ENCODE peak calls at places on chromosomes 13 and 19, in nine cellular contexts. One of them, this sample, is unnamed.
A peak's percentile ranks its signal among the peaks of the same experiment; 100 is the strongest.

GRCh38 chr19:3743486-3743885 is 18.0 kb downstream of the APBA3 start:
- DNase-seq in tibial nerve: no peak
- DNase-seq in endodermal cell: no peak
- DNase-seq in WERI-Rb-1: no peak
- DNase-seq in astrocyte of the spinal cord: no peak
- DNase-seq in cardiac fibroblast: no peak
- DNase-seq in B cell: no peak
- DNase-seq in hepatocyte: no peak
- DNase-seq in omental fat pad: no peak
- DNase-seq in this sample: no peak

GRCh38 chr19:4379383-4380253 is 20.7 kb downstream of the SH3GL1 start:
- DNase-seq in astrocyte of the spinal cord: peak; percentile 33
- DNase-seq in endodermal cell: no peak
- DNase-seq in WERI-Rb-1: no peak
- DNase-seq in tibial nerve: no peak
- DNase-seq in hepatocyte: no peak
- DNase-seq in omental fat pad: peak; percentile 43
- DNase-seq in cardiac fibroblast: peak; percentile 70
- DNase-seq in B cell: peak; percentile 64
- DNase-seq in this sample: no peak

GRCh38 chr13:110216403-110217041 is 90.4 kb downstream of the COL4A1 start:
- DNase-seq in omental fat pad: no peak
- DNase-seq in endodermal cell: no peak
- DNase-seq in cardiac fibroblast: peak; percentile 95
- DNase-seq in hepatocyte: no peak
- DNase-seq in WERI-Rb-1: no peak
- DNase-seq in B cell: no peak
- DNase-seq in astrocyte of the spinal cord: peak; percentile 85
- DNase-seq in tibial nerve: no peak
- DNase-seq in this sample: no peak

GRCh38 chr19:13417054-13417453 is 89.2 kb downstream of the CACNA1A start:
- DNase-seq in omental fat pad: no peak
- DNase-seq in WERI-Rb-1: no peak
- DNase-seq in B cell: no peak
- DNase-seq in hepatocyte: no peak
- DNase-seq in tibial nerve: no peak
- DNase-seq in endodermal cell: no peak
- DNase-seq in cardiac fibroblast: no peak
- DNase-seq in astrocyte of the spinal cord: no peak
- DNase-seq in this sample: no peak

GRCh38 chr19:28313633-28314032 is 899.3 kb downstream of the UQCRFS1 start:
- DNase-seq in endodermal cell: no peak
- DNase-seq in astrocyte of the spinal cord: peak; percentile 73
- DNase-seq in tibial nerve: no peak
- DNase-seq in hepatocyte: no peak
- DNase-seq in cardiac fibroblast: peak; percentile 90
- DNase-seq in B cell: no peak
- DNase-seq in omental fat pad: no peak
- DNase-seq in WERI-Rb-1: no peak
- DNase-seq in this sample: no peak

GRCh38 chr19:5579697-5580096 is 11.9 kb upstream of the TINCR start:
- DNase-seq in endodermal cell: no peak
- DNase-seq in tibial nerve: no peak
- DNase-seq in astrocyte of the spinal cord: no peak
- DNase-seq in omental fat pad: no peak
- DNase-seq in B cell: no peak
- DNase-seq in cardiac fibroblast: no peak
- DNase-seq in WERI-Rb-1: no peak
- DNase-seq in hepatocyte: no peak
- DNase-seq in this sample: no peak

GRCh38 chr19:51375504-51376221 is 3.2 kb upstream of the NKG7 start:
- DNase-seq in WERI-Rb-1: no peak
- DNase-seq in cardiac fibroblast: no peak
- DNase-seq in endodermal cell: no peak
- DNase-seq in hepatocyte: no peak
- DNase-seq in astrocyte of the spinal cord: no peak
- DNase-seq in tibial nerve: no peak
- DNase-seq in omental fat pad: no peak
- DNase-seq in B cell: no peak
- DNase-seq in this sample: no peak

GRCh38 chr13:89212186-89212585 is 1541.0 kb downstream of the SLITRK5 start:
- DNase-seq in cardiac fibroblast: no peak
- DNase-seq in WERI-Rb-1: no peak
- DNase-seq in endodermal cell: no peak
- DNase-seq in B cell: no peak
- DNase-seq in omental fat pad: no peak
- DNase-seq in tibial nerve: no peak
- DNase-seq in hepatocyte: no peak
- DNase-seq in astrocyte of the spinal cord: no peak
- DNase-seq in this sample: no peak

GRCh38 chr13:37211542-37211941 is 106.1 kb upstream of the CSNK1A1L start:
- DNase-seq in hepatocyte: no peak
- DNase-seq in tibial nerve: no peak
- DNase-seq in endodermal cell: no peak
- DNase-seq in omental fat pad: no peak
- DNase-seq in WERI-Rb-1: no peak
- DNase-seq in B cell: no peak
- DNase-seq in astrocyte of the spinal cord: no peak
- DNase-seq in cardiac fibroblast: no peak
- DNase-seq in this sample: no peak

GRCh38 chr13:38514575-38514974 is 164.9 kb downstream of the UFM1 start:
- DNase-seq in tibial nerve: no peak
- DNase-seq in WERI-Rb-1: no peak
- DNase-seq in cardiac fibroblast: no peak
- DNase-seq in B cell: no peak
- DNase-seq in endodermal cell: no peak
- DNase-seq in astrocyte of the spinal cord: no peak
- DNase-seq in hepatocyte: no peak
- DNase-seq in omental fat pad: no peak
- DNase-seq in this sample: no peak

GRCh38 chr19:50569023-50569697 is 925 bp upstream of the LRRC4B start:
- DNase-seq in cardiac fibroblast: no peak
- DNase-seq in tibial nerve: no peak
- DNase-seq in hepatocyte: no peak
- DNase-seq in omental fat pad: no peak
- DNase-seq in B cell: no peak
- DNase-seq in endodermal cell: peak; percentile 48
- DNase-seq in astrocyte of the spinal cord: no peak
- DNase-seq in WERI-Rb-1: no peak
- DNase-seq in this sample: no peak

GRCh38 chr19:39740395-39740794 is 2.6 kb upstream of the CLC start:
- DNase-seq in endodermal cell: no peak
- DNase-seq in tibial nerve: no peak
- DNase-seq in omental fat pad: no peak
- DNase-seq in WERI-Rb-1: no peak
- DNase-seq in hepatocyte: no peak
- DNase-seq in B cell: no peak
- DNase-seq in cardiac fibroblast: no peak
- DNase-seq in astrocyte of the spinal cord: no peak
- DNase-seq in this sample: no peak

GRCh38 chr19:13343514-13343913 is 162.8 kb downstream of the CACNA1A start:
- DNase-seq in hepatocyte: no peak
- DNase-seq in astrocyte of the spinal cord: no peak
- DNase-seq in endodermal cell: no peak
- DNase-seq in omental fat pad: no peak
- DNase-seq in cardiac fibroblast: no peak
- DNase-seq in WERI-Rb-1: no peak
- DNase-seq in tibial nerve: no peak
- DNase-seq in B cell: no peak
- DNase-seq in this sample: no peak

GRCh38 chr13:53010374-53011105 is 18.1 kb upstream of the OLFM4 start:
- DNase-seq in WERI-Rb-1: no peak
- DNase-seq in omental fat pad: no peak
- DNase-seq in tibial nerve: no peak
- DNase-seq in B cell: no peak
- DNase-seq in astrocyte of the spinal cord: no peak
- DNase-seq in cardiac fibroblast: no peak
- DNase-seq in hepatocyte: peak; percentile 46
- DNase-seq in endodermal cell: no peak
- DNase-seq in this sample: no peak

DNA sequence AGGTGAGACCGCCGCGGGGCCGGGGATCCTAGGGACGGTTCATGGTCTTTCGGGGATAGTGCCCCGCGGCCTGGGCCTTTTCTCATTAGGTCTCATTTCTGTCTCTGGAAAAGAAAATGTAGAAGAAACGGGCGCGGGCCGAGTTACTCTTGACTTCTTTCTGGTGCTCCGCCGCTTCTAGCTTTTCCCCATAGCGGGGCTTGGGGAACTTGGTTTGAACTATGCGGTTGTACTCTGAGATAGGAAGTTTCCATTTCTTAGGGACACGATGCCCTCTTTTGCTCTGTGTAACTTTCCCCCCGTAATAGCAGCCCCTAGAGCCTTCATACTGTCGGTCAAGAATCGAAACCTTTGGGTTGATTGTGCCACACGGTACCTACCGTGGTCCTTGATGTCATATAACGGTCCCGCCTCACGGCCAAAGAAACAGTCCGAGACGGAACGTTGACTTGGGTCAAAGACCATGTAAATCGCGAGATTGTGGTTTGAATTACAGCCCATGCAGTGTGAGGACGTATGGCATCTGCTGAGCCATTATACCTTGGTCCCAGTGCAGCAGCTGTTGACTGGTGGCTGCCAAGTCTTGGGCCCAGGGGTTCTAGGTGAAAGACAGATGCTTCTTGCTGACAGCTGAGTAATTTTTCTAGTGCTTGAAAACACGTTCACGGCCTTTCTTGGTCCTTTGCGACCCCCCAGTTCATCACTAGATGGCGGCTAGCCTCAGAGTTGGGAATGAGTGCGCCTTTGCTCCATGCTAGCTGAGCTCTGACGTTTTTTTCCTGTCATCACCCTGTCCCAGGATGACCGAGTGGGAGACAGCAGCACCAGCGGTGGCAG is 487 bp downstream of the RPS5 start:
- DNase-seq in endodermal cell: peak; percentile 58
- DNase-seq in WERI-Rb-1: no peak
- DNase-seq in B cell: no peak
- DNase-seq in astrocyte of the spinal cord: no peak
- DNase-seq in omental fat pad: no peak
- DNase-seq in tibial nerve: no peak
- DNase-seq in hepatocyte: no peak
- DNase-seq in cardiac fibroblast: no peak
- DNase-seq in this sample: no peak
- TF ChIP-seq CTCF in endodermal cell: no peak
- TF ChIP-seq CTCF in WERI-Rb-1: no peak
- TF ChIP-seq CTCF in B cell: no peak
- TF ChIP-seq CTCF in astrocyte of the spinal cord: peak; percentile 13
- TF ChIP-seq CTCF in omental fat pad: no peak
- TF ChIP-seq CTCF in tibial nerve: no peak
- TF ChIP-seq CTCF in hepatocyte: no peak
- TF ChIP-seq CTCF in cardiac fibroblast: no peak
- TF ChIP-seq CTCF in this sample: no peak

GRCh38 chr13:91922969-91923592 is 524.7 kb downstream of the GPC5 start:
- DNase-seq in cardiac fibroblast: no peak
- DNase-seq in endodermal cell: no peak
- DNase-seq in WERI-Rb-1: peak; percentile 43
- DNase-seq in omental fat pad: no peak
- DNase-seq in hepatocyte: peak; percentile 19
- DNase-seq in tibial nerve: no peak
- DNase-seq in astrocyte of the spinal cord: no peak
- DNase-seq in B cell: no peak
- DNase-seq in this sample: no peak
- TF ChIP-seq CTCF in cardiac fibroblast: no peak
- TF ChIP-seq CTCF in endodermal cell: peak; percentile 78
- TF ChIP-seq CTCF in WERI-Rb-1: peak; percentile 66
- TF ChIP-seq CTCF in omental fat pad: no peak
- TF ChIP-seq CTCF in hepatocyte: no peak
- TF ChIP-seq CTCF in tibial nerve: no peak
- TF ChIP-seq CTCF in astrocyte of the spinal cord: peak; percentile 8
- TF ChIP-seq CTCF in B cell: no peak
- TF ChIP-seq CTCF in this sample: no peak

DNA sequence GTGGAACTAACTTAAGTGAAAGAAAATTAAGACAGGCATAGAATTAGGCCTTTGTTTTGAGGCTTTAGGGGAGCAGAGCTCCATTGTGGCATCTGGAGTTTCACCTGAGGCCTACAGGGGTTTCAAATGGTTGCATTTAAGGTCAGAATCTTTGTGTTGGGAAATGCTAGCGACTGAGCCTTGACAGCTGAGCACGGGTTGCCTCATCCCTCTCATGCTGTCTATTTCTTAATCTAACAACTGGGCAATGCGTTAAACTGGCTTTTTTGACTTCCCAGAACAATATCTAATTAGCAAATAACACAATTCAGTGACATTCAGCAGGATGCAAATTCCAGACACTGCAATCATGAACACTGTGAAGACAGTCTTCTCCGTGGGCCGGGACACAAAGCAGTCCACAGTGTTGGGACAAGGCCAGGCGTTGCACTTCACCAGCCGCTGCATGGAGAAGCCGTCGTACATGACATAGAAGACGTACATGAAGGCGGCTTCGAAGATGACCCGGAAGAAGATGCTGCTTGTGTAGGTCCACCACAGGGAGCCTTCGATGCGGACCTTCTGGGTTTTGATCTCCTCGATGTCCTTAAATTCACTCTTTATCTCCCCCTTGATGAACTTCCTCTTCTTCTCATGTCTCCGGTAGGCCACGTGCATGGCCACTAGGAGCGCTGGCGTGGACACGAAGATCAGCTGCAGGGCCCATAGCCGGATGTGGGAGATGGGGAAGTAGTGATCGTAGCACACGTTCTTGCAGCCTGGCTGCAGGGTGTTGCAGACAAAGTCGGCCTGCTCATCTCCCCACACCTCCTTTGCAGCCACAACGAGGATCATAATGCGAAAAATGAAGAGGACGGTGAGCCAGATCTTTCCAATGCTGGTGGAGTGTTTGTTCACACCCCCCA is 3.8 kb downstream of the GJB2 start:
- DNase-seq in endodermal cell: peak; percentile 82
- DNase-seq in omental fat pad: no peak
- DNase-seq in B cell: no peak
- DNase-seq in WERI-Rb-1: peak; percentile 53
- DNase-seq in cardiac fibroblast: no peak
- DNase-seq in tibial nerve: no peak
- DNase-seq in astrocyte of the spinal cord: no peak
- DNase-seq in hepatocyte: no peak
- DNase-seq in this sample: no peak
- TF ChIP-seq CTCF in endodermal cell: peak; percentile 66
- TF ChIP-seq CTCF in omental fat pad: no peak
- TF ChIP-seq CTCF in B cell: no peak
- TF ChIP-seq CTCF in WERI-Rb-1: peak; percentile 53
- TF ChIP-seq CTCF in cardiac fibroblast: no peak
- TF ChIP-seq CTCF in tibial nerve: no peak
- TF ChIP-seq CTCF in astrocyte of the spinal cord: peak; percentile 7
- TF ChIP-seq CTCF in hepatocyte: no peak
- TF ChIP-seq CTCF in this sample: no peak

DNA sequence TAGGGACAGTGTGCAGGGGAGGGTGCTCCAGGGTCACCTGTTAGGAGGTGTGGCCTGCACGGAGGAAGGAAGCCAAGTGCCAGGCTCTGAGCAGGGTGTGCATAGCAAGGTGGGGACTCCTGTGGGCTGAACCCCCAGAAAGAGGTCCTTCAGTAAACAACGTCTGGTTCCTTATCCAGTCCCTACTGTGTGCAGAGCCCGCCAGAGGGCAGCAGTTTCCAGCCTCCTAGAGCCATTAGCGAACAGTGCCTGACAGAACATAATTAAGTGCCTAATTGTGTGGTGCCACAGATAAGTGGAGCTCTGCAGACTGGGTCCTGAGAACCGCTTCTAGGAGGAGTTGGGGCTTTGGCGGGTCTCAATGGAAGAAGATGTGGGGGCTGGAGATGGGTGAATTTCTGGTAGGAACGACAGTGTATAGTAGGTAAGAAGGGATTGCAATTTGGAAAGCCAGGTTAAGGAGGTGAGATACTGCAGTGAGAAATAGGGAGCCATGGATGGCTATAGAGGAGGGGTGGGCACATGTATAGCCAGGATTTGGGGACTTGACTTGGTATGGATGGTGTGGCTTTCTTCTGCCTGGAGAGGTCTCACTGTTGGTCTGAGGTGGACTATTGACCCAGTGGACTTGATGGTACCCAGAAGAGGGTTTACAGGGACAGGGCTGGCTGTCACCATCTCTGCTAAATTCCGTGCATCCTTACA is 323.1 kb downstream of the ZNF536 start:
- DNase-seq in omental fat pad: no peak
- DNase-seq in WERI-Rb-1: no peak
- DNase-seq in tibial nerve: no peak
- DNase-seq in B cell: no peak
- DNase-seq in hepatocyte: no peak
- DNase-seq in endodermal cell: peak; percentile 86
- DNase-seq in cardiac fibroblast: no peak
- DNase-seq in astrocyte of the spinal cord: no peak
- DNase-seq in this sample: no peak
- TF ChIP-seq CTCF in omental fat pad: no peak
- TF ChIP-seq CTCF in WERI-Rb-1: no peak
- TF ChIP-seq CTCF in tibial nerve: no peak
- TF ChIP-seq CTCF in B cell: no peak
- TF ChIP-seq CTCF in hepatocyte: no peak
- TF ChIP-seq CTCF in endodermal cell: peak; percentile 80
- TF ChIP-seq CTCF in cardiac fibroblast: no peak
- TF ChIP-seq CTCF in astrocyte of the spinal cord: no peak
- TF ChIP-seq CTCF in this sample: peak; percentile 3

This sample was measured in esophagus squamous epithelium.